ENCODE peak calls at places on chromosomes 7 and 10, in six cellular contexts. One of them, this sample, is unnamed.

GRCh38 chr7:32033006-32033405 is 37.2 kb downstream of the PDE1C start:
- DNase-seq in astrocyte of the hippocampus: no peak
- DNase-seq in GF-D8: no peak
- DNase-seq in cardiac fibroblast: no peak
- DNase-seq in midbrain: no peak
- DNase-seq in H7: no peak
- DNase-seq in this sample: no peak

GRCh38 chr10:110815354-110816004 is 56.2 kb upstream of the PDCD4 start:
- DNase-seq in astrocyte of the hippocampus: no peak
- DNase-seq in GF-D8: no peak
- DNase-seq in cardiac fibroblast: no peak
- DNase-seq in midbrain: no peak
- DNase-seq in H7: no peak
- DNase-seq in this sample: no peak

GRCh38 chr7:93043393-93043985 is 74.3 kb downstream of the SAMD9 start:
- DNase-seq in astrocyte of the hippocampus: peak; percentile 92
- DNase-seq in GF-D8: no peak
- DNase-seq in cardiac fibroblast: peak; percentile 92
- DNase-seq in midbrain: no peak
- DNase-seq in H7: peak; percentile 82
- DNase-seq in this sample: no peak

GRCh38 chr7:32680259-32681173 is 185.2 kb downstream of the AVL9 start:
- DNase-seq in astrocyte of the hippocampus: peak; percentile 90
- DNase-seq in GF-D8: no peak
- DNase-seq in cardiac fibroblast: peak; percentile 91
- DNase-seq in midbrain: no peak
- DNase-seq in H7: no peak
- DNase-seq in this sample: no peak

GRCh38 chr7:114759347-114760062 is 162.4 kb upstream of the MDFIC start:
- DNase-seq in astrocyte of the hippocampus: peak; percentile 43
- DNase-seq in GF-D8: no peak
- DNase-seq in cardiac fibroblast: peak; percentile 2
- DNase-seq in midbrain: no peak
- DNase-seq in H7: no peak
- DNase-seq in this sample: no peak

GRCh38 chr10:128932071-128932820 is 534.8 kb upstream of the MGMT start:
- DNase-seq in astrocyte of the hippocampus: no peak
- DNase-seq in GF-D8: no peak
- DNase-seq in cardiac fibroblast: no peak
- DNase-seq in midbrain: no peak
- DNase-seq in H7: no peak
- DNase-seq in this sample: no peak

GRCh38 chr7:113321201-113321600 is 202.8 kb upstream of the SMIM30 start:
- DNase-seq in astrocyte of the hippocampus: peak; percentile 30
- DNase-seq in GF-D8: no peak
- DNase-seq in cardiac fibroblast: no peak
- DNase-seq in midbrain: no peak
- DNase-seq in H7: no peak
- DNase-seq in this sample: no peak

GRCh38 chr7:68146970-68147369 is 1150.3 kb downstream of the TYW1 start:
- DNase-seq in astrocyte of the hippocampus: peak; percentile 15
- DNase-seq in GF-D8: no peak
- DNase-seq in cardiac fibroblast: no peak
- DNase-seq in midbrain: no peak
- DNase-seq in H7: no peak
- DNase-seq in this sample: no peak

GRCh38 chr10:71080381-71081228 is 131.8 kb upstream of the UNC5B start:
- DNase-seq in astrocyte of the hippocampus: no peak
- DNase-seq in GF-D8: no peak
- DNase-seq in cardiac fibroblast: no peak
- DNase-seq in midbrain: no peak
- DNase-seq in H7: peak; percentile 15
- DNase-seq in this sample: no peak

GRCh38 chr7:27920281-27920946 is 180.5 kb downstream of the TAX1BP1 start:
- DNase-seq in astrocyte of the hippocampus: no peak
- DNase-seq in GF-D8: no peak
- DNase-seq in cardiac fibroblast: no peak
- DNase-seq in midbrain: no peak
- DNase-seq in H7: no peak
- DNase-seq in this sample: no peak

GRCh38 chr10:112053895-112054294 is 129.7 kb downstream of the GPAM start:
- DNase-seq in astrocyte of the hippocampus: no peak
- DNase-seq in GF-D8: no peak
- DNase-seq in cardiac fibroblast: no peak
- DNase-seq in midbrain: no peak
- DNase-seq in H7: no peak
- DNase-seq in this sample: no peak